ENCODE peak calls at places on chromosomes 12 and 14, in seven cellular contexts. One of them, this sample, is unnamed.

GRCh38 chr12:105272814-105273416 is 36.9 kb upstream of the APPL2 start:
- DNase-seq in body of pancreas: no peak
- DNase-seq in AG04450: no peak
- DNase-seq in CD8-positive, alpha-beta T cell: no peak
- DNase-seq in CD4-positive, CD25-positive, alpha-beta regulatory T cell: no peak
- DNase-seq in OCI-LY7: no peak
- DNase-seq in neuronal stem cell: no peak
- DNase-seq in this sample: no peak

GRCh38 chr14:90727082-90727481 is 89.1 kb downstream of the TTC7B start:
- DNase-seq in body of pancreas: no peak
- DNase-seq in AG04450: no peak
- DNase-seq in CD8-positive, alpha-beta T cell: no peak
- DNase-seq in CD4-positive, CD25-positive, alpha-beta regulatory T cell: no peak
- DNase-seq in OCI-LY7: no peak
- DNase-seq in neuronal stem cell: no peak
- DNase-seq in this sample: no peak

GRCh38 chr12:115375188-115375991 is 691.4 kb upstream of the TBX3 start:
- DNase-seq in body of pancreas: peak; percentile 9
- DNase-seq in AG04450: no peak
- DNase-seq in CD8-positive, alpha-beta T cell: no peak
- DNase-seq in CD4-positive, CD25-positive, alpha-beta regulatory T cell: no peak
- DNase-seq in OCI-LY7: no peak
- DNase-seq in neuronal stem cell: no peak
- DNase-seq in this sample: no peak

GRCh38 chr12:65822732-65823480 is 1.4 kb upstream of the HMGA2 start:
- DNase-seq in body of pancreas: peak; percentile 2
- DNase-seq in AG04450: no peak
- DNase-seq in CD8-positive, alpha-beta T cell: no peak
- DNase-seq in CD4-positive, CD25-positive, alpha-beta regulatory T cell: no peak
- DNase-seq in OCI-LY7: no peak
- DNase-seq in neuronal stem cell: peak; percentile 64
- DNase-seq in this sample: peak; percentile 87

GRCh38 chr12:65825573-65826512 is 1.6 kb downstream of the HMGA2 start:
- DNase-seq in body of pancreas: peak; percentile 11
- DNase-seq in AG04450: no peak
- DNase-seq in CD8-positive, alpha-beta T cell: no peak
- DNase-seq in CD4-positive, CD25-positive, alpha-beta regulatory T cell: no peak
- DNase-seq in OCI-LY7: no peak
- DNase-seq in neuronal stem cell: peak; percentile 48
- DNase-seq in this sample: peak; percentile 80

GRCh38 chr14:89924224-89924623 is 30.3 kb downstream of the EFCAB11 start:
- DNase-seq in body of pancreas: no peak
- DNase-seq in AG04450: no peak
- DNase-seq in CD8-positive, alpha-beta T cell: no peak
- DNase-seq in CD4-positive, CD25-positive, alpha-beta regulatory T cell: no peak
- DNase-seq in OCI-LY7: no peak
- DNase-seq in neuronal stem cell: no peak
- DNase-seq in this sample: no peak

GRCh38 chr14:24892730-24893059 is 157.3 kb downstream of the STXBP6 start:
- DNase-seq in body of pancreas: no peak
- DNase-seq in AG04450: no peak
- DNase-seq in CD8-positive, alpha-beta T cell: no peak
- DNase-seq in CD4-positive, CD25-positive, alpha-beta regulatory T cell: no peak
- DNase-seq in OCI-LY7: no peak
- DNase-seq in neuronal stem cell: no peak
- DNase-seq in this sample: no peak

GRCh38 chr12:34290191-34290995 is 268.1 kb downstream of the ALG10 start:
- DNase-seq in body of pancreas: no peak
- DNase-seq in AG04450: no peak
- DNase-seq in CD8-positive, alpha-beta T cell: no peak
- DNase-seq in CD4-positive, CD25-positive, alpha-beta regulatory T cell: no peak
- DNase-seq in OCI-LY7: no peak
- DNase-seq in neuronal stem cell: no peak
- DNase-seq in this sample: no peak

GRCh38 chr12:75345531-75345930 is 11.1 kb downstream of the GLIPR1L1 start:
- DNase-seq in body of pancreas: no peak
- DNase-seq in AG04450: no peak
- DNase-seq in CD8-positive, alpha-beta T cell: no peak
- DNase-seq in CD4-positive, CD25-positive, alpha-beta regulatory T cell: no peak
- DNase-seq in OCI-LY7: no peak
- DNase-seq in neuronal stem cell: no peak
- DNase-seq in this sample: no peak

GRCh38 chr14:31286456-31287293 is 79.1 kb upstream of the HECTD1 start:
- DNase-seq in body of pancreas: peak; percentile 18
- DNase-seq in AG04450: no peak
- DNase-seq in CD8-positive, alpha-beta T cell: no peak
- DNase-seq in CD4-positive, CD25-positive, alpha-beta regulatory T cell: no peak
- DNase-seq in OCI-LY7: no peak
- DNase-seq in neuronal stem cell: no peak
- DNase-seq in this sample: no peak

GRCh38 chr14:24068711-24069410 is 2.5 kb upstream of the CPNE6 start:
- DNase-seq in body of pancreas: no peak
- DNase-seq in AG04450: no peak
- DNase-seq in CD8-positive, alpha-beta T cell: peak; percentile 4
- DNase-seq in CD4-positive, CD25-positive, alpha-beta regulatory T cell: no peak
- DNase-seq in OCI-LY7: no peak
- DNase-seq in neuronal stem cell: no peak
- DNase-seq in this sample: no peak

GRCh38 chr12:103928736-103929050 is 1.5 kb upstream of the HSP90B1 start:
- DNase-seq in body of pancreas: peak; percentile 15
- DNase-seq in AG04450: no peak
- DNase-seq in CD8-positive, alpha-beta T cell: peak; percentile 67
- DNase-seq in CD4-positive, CD25-positive, alpha-beta regulatory T cell: peak; percentile 49
- DNase-seq in OCI-LY7: peak; percentile 74
- DNase-seq in neuronal stem cell: no peak
- DNase-seq in this sample: no peak

GRCh38 chr12:130668286-130669204 is 47.6 kb downstream of the RIMBP2 start:
- DNase-seq in body of pancreas: no peak
- DNase-seq in AG04450: no peak
- DNase-seq in CD8-positive, alpha-beta T cell: no peak
- DNase-seq in CD4-positive, CD25-positive, alpha-beta regulatory T cell: no peak
- DNase-seq in OCI-LY7: no peak
- DNase-seq in neuronal stem cell: no peak
- DNase-seq in this sample: no peak

GRCh38 chr12:7130791-7131501 is 775 bp downstream of the CLSTN3 start:
- DNase-seq in body of pancreas: peak; percentile 58
- DNase-seq in AG04450: no peak
- DNase-seq in CD8-positive, alpha-beta T cell: peak; percentile 46
- DNase-seq in CD4-positive, CD25-positive, alpha-beta regulatory T cell: peak; percentile 41
- DNase-seq in OCI-LY7: peak; percentile 46
- DNase-seq in neuronal stem cell: no peak
- DNase-seq in this sample: peak; percentile 58

GRCh38 chr12:43241971-43242370 is 310.0 kb downstream of the ADAMTS20 start:
- DNase-seq in body of pancreas: no peak
- DNase-seq in AG04450: peak; percentile 8
- DNase-seq in CD8-positive, alpha-beta T cell: no peak
- DNase-seq in CD4-positive, CD25-positive, alpha-beta regulatory T cell: no peak
- DNase-seq in OCI-LY7: no peak
- DNase-seq in neuronal stem cell: no peak
- DNase-seq in this sample: peak; percentile 67

GRCh38 chr12:78115889-78116288 is 285.2 kb downstream of the NAV3 start:
- DNase-seq in body of pancreas: no peak
- DNase-seq in AG04450: no peak
- DNase-seq in CD8-positive, alpha-beta T cell: no peak
- DNase-seq in CD4-positive, CD25-positive, alpha-beta regulatory T cell: no peak
- DNase-seq in OCI-LY7: no peak
- DNase-seq in neuronal stem cell: no peak
- DNase-seq in this sample: no peak

GRCh38 chr14:70776197-70776596 is 33.1 kb downstream of the MAP3K9 start:
- DNase-seq in body of pancreas: no peak
- DNase-seq in AG04450: no peak
- DNase-seq in CD8-positive, alpha-beta T cell: no peak
- DNase-seq in CD4-positive, CD25-positive, alpha-beta regulatory T cell: no peak
- DNase-seq in OCI-LY7: no peak
- DNase-seq in neuronal stem cell: no peak
- DNase-seq in this sample: no peak

GRCh38 chr14:63745858-63746425 is 18.1 kb upstream of the SGPP1 start:
- DNase-seq in body of pancreas: peak; percentile 14
- DNase-seq in AG04450: no peak
- DNase-seq in CD8-positive, alpha-beta T cell: no peak
- DNase-seq in CD4-positive, CD25-positive, alpha-beta regulatory T cell: peak; percentile 45
- DNase-seq in OCI-LY7: peak; percentile 80
- DNase-seq in neuronal stem cell: no peak
- DNase-seq in this sample: no peak

GRCh38 chr12:49987620-49988303 is 15.0 kb downstream of the AQP6 start:
- DNase-seq in body of pancreas: no peak
- DNase-seq in AG04450: no peak
- DNase-seq in CD8-positive, alpha-beta T cell: no peak
- DNase-seq in CD4-positive, CD25-positive, alpha-beta regulatory T cell: no peak
- DNase-seq in OCI-LY7: no peak
- DNase-seq in neuronal stem cell: no peak
- DNase-seq in this sample: no peak

GRCh38 chr14:101775756-101776292 is 14.3 kb downstream of the PPP2R5C start:
- DNase-seq in body of pancreas: no peak
- DNase-seq in AG04450: no peak
- DNase-seq in CD8-positive, alpha-beta T cell: no peak
- DNase-seq in CD4-positive, CD25-positive, alpha-beta regulatory T cell: no peak
- DNase-seq in OCI-LY7: peak; percentile 76
- DNase-seq in neuronal stem cell: no peak
- DNase-seq in this sample: no peak

GRCh38 chr14:101774814-101775213 is 13.3 kb downstream of the PPP2R5C start:
- DNase-seq in body of pancreas: no peak
- DNase-seq in AG04450: no peak
- DNase-seq in CD8-positive, alpha-beta T cell: no peak
- DNase-seq in CD4-positive, CD25-positive, alpha-beta regulatory T cell: no peak
- DNase-seq in OCI-LY7: peak; percentile 77
- DNase-seq in neuronal stem cell: no peak
- DNase-seq in this sample: no peak

GRCh38 chr14:101772770-101773169 is 11.3 kb downstream of the PPP2R5C start:
- DNase-seq in body of pancreas: peak; percentile 56
- DNase-seq in AG04450: no peak
- DNase-seq in CD8-positive, alpha-beta T cell: no peak
- DNase-seq in CD4-positive, CD25-positive, alpha-beta regulatory T cell: no peak
- DNase-seq in OCI-LY7: no peak
- DNase-seq in neuronal stem cell: no peak
- DNase-seq in this sample: no peak

GRCh38 chr14:101773378-101773777 is 11.9 kb downstream of the PPP2R5C start:
- DNase-seq in body of pancreas: no peak
- DNase-seq in AG04450: no peak
- DNase-seq in CD8-positive, alpha-beta T cell: no peak
- DNase-seq in CD4-positive, CD25-positive, alpha-beta regulatory T cell: no peak
- DNase-seq in OCI-LY7: peak; percentile 31
- DNase-seq in neuronal stem cell: no peak
- DNase-seq in this sample: no peak

DNA sequence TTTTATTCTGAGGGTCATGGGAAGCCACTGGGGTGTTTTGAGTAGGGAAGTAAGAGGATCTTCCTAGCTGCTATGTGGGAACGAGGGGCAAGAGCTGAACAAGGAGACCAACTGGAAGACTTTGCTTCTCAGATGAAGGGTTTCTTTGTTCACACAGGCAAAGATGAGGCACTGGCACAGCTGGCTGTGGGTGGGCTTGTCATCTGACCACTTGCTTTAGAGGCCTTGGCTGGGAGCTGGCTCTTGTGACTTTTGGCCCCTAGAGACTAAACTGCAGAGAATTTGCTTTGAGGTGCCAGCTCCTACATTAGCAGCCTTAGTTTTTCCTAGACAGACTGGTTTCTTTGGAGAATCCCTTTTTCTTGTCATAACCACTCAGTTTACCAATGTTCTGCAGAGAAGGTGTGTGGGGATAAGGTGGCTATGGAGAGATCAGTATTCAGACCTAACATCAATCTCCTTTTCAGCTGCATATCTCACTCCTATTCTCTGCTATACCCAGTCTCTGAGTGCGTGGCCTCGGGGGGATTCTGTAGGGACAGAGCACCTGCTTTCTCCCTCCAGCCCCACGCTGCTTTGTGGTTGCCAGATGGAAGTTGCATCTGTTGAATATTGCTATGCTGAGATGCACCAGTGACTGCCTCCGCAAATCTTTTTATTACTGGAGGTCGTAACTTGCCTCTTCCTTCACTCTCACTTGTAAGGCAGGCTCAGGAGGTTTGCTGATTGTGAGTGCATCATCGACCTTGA is 12.7 kb downstream of the PPP2R5C start:
- DNase-seq in body of pancreas: no peak
- DNase-seq in AG04450: no peak
- DNase-seq in CD8-positive, alpha-beta T cell: no peak
- DNase-seq in CD4-positive, CD25-positive, alpha-beta regulatory T cell: no peak
- DNase-seq in OCI-LY7: peak; percentile 95
- DNase-seq in neuronal stem cell: no peak
- DNase-seq in this sample: no peak
- H3K27ac ChIP-seq in body of pancreas: peak overlapping the region; percentile 56
- H3K27ac ChIP-seq in AG04450: no peak overlapping the region
- H3K27ac ChIP-seq in CD8-positive, alpha-beta T cell: no peak overlapping the region
- H3K27ac ChIP-seq in CD4-positive, CD25-positive, alpha-beta regulatory T cell: no peak overlapping the region
- H3K27ac ChIP-seq in OCI-LY7: peak overlapping the region; percentile 96
- H3K27ac ChIP-seq in neuronal stem cell: no peak overlapping the region
- H3K27ac ChIP-seq in this sample: no peak overlapping the region

GRCh38 chr12:100612557-100612956 is 39.1 kb downstream of the GAS2L3 start:
- DNase-seq in body of pancreas: no peak
- DNase-seq in AG04450: no peak
- DNase-seq in CD8-positive, alpha-beta T cell: no peak
- DNase-seq in CD4-positive, CD25-positive, alpha-beta regulatory T cell: no peak
- DNase-seq in OCI-LY7: no peak
- DNase-seq in neuronal stem cell: no peak
- DNase-seq in this sample: no peak
- H3K4me3 ChIP-seq in body of pancreas: no peak overlapping the region
- H3K4me3 ChIP-seq in AG04450: no peak overlapping the region
- H3K4me3 ChIP-seq in CD8-positive, alpha-beta T cell: no peak overlapping the region
- H3K4me3 ChIP-seq in CD4-positive, CD25-positive, alpha-beta regulatory T cell: no peak overlapping the region
- H3K4me3 ChIP-seq in OCI-LY7: no peak overlapping the region
- H3K4me3 ChIP-seq in neuronal stem cell: no peak overlapping the region
- H3K4me3 ChIP-seq in this sample: no peak overlapping the region

GRCh38 chr12:45760333-45760732 is 30.8 kb downstream of the ARID2 start:
- DNase-seq in body of pancreas: no peak
- DNase-seq in AG04450: no peak
- DNase-seq in CD8-positive, alpha-beta T cell: no peak
- DNase-seq in CD4-positive, CD25-positive, alpha-beta regulatory T cell: no peak
- DNase-seq in OCI-LY7: no peak
- DNase-seq in neuronal stem cell: no peak
- DNase-seq in this sample: no peak
- H3K27ac ChIP-seq in body of pancreas: no peak overlapping the region
- H3K27ac ChIP-seq in AG04450: no peak overlapping the region
- H3K27ac ChIP-seq in CD8-positive, alpha-beta T cell: no peak overlapping the region
- H3K27ac ChIP-seq in CD4-positive, CD25-positive, alpha-beta regulatory T cell: no peak overlapping the region
- H3K27ac ChIP-seq in OCI-LY7: no peak overlapping the region
- H3K27ac ChIP-seq in neuronal stem cell: no peak overlapping the region
- H3K27ac ChIP-seq in this sample: no peak overlapping the region

GRCh38 chr12:8629486-8630033 is 16.9 kb upstream of the AICDA start:
- DNase-seq in body of pancreas: no peak
- DNase-seq in AG04450: no peak
- DNase-seq in CD8-positive, alpha-beta T cell: no peak
- DNase-seq in CD4-positive, CD25-positive, alpha-beta regulatory T cell: no peak
- DNase-seq in OCI-LY7: peak; percentile 47
- DNase-seq in neuronal stem cell: no peak
- DNase-seq in this sample: no peak

GRCh38 chr12:8630131-8630530 is 17.5 kb upstream of the AICDA start:
- DNase-seq in body of pancreas: no peak
- DNase-seq in AG04450: no peak
- DNase-seq in CD8-positive, alpha-beta T cell: no peak
- DNase-seq in CD4-positive, CD25-positive, alpha-beta regulatory T cell: no peak
- DNase-seq in OCI-LY7: no peak
- DNase-seq in neuronal stem cell: no peak
- DNase-seq in this sample: no peak

DNA sequence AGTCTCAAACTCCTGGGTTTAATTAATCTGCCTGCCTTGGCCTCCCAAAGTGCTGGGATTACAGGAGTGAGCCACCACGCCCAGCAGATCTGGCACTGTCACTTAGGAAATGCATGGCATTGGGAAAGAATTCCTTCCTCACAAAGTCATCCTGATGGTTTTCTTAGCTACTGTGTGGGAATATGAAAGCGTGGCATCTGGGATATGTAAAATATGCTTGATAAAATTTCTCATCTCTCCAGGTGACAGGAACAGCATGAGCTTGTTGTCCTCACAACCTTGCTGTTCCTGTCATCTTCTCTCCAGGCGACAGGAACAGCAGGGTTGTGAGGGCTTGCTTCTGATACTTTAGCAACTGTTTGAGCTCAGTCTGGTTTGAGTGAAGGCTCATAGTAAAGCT is 16.1 kb upstream of the AICDA start:
- DNase-seq in body of pancreas: no peak
- DNase-seq in AG04450: no peak
- DNase-seq in CD8-positive, alpha-beta T cell: no peak
- DNase-seq in CD4-positive, CD25-positive, alpha-beta regulatory T cell: no peak
- DNase-seq in OCI-LY7: no peak
- DNase-seq in neuronal stem cell: no peak
- DNase-seq in this sample: no peak
- H3K4me3 ChIP-seq in body of pancreas: no peak overlapping the region
- H3K4me3 ChIP-seq in AG04450: no peak overlapping the region
- H3K4me3 ChIP-seq in CD8-positive, alpha-beta T cell: no peak overlapping the region
- H3K4me3 ChIP-seq in CD4-positive, CD25-positive, alpha-beta regulatory T cell: no peak overlapping the region
- H3K4me3 ChIP-seq in OCI-LY7: no peak overlapping the region
- H3K4me3 ChIP-seq in neuronal stem cell: no peak overlapping the region
- H3K4me3 ChIP-seq in this sample: no peak overlapping the region